ENCODE peak calls at places on chromosomes 2 and 18, in five cellular contexts. One of them, this sample, is unnamed.

GRCh38 chr2:21821697-21822227 is 698.0 kb downstream of the TDRD15 start:
- DNase-seq in right lobe of liver: no peak
- DNase-seq in transverse colon: no peak
- DNase-seq in GM12891: no peak
- DNase-seq in adrenal gland: no peak
- DNase-seq in this sample: no peak

GRCh38 chr2:229980440-229981184 is 58.3 kb downstream of the FBXO36 start:
- DNase-seq in right lobe of liver: peak; percentile 55
- DNase-seq in transverse colon: peak; percentile 25
- DNase-seq in GM12891: no peak
- DNase-seq in adrenal gland: peak; percentile 71
- DNase-seq in this sample: peak; percentile 74

GRCh38 chr18:56641714-56642331 is 3.4 kb upstream of the TXNL1 start:
- DNase-seq in right lobe of liver: no peak
- DNase-seq in transverse colon: no peak
- DNase-seq in GM12891: no peak
- DNase-seq in adrenal gland: no peak
- DNase-seq in this sample: no peak

GRCh38 chr2:99821572-99822369 is 320.6 kb downstream of the AFF3 start:
- DNase-seq in right lobe of liver: no peak
- DNase-seq in transverse colon: no peak
- DNase-seq in GM12891: no peak
- DNase-seq in adrenal gland: no peak
- DNase-seq in this sample: peak; percentile 44

GRCh38 chr2:55140316-55141219 is 90.3 kb upstream of the RTN4 start:
- DNase-seq in right lobe of liver: no peak
- DNase-seq in transverse colon: no peak
- DNase-seq in GM12891: no peak
- DNase-seq in adrenal gland: no peak
- DNase-seq in this sample: no peak

GRCh38 chr18:10852610-10853303 is 296.6 kb downstream of the PIEZO2 start:
- DNase-seq in right lobe of liver: no peak
- DNase-seq in transverse colon: no peak
- DNase-seq in GM12891: no peak
- DNase-seq in adrenal gland: no peak
- DNase-seq in this sample: no peak

GRCh38 chr2:83112863-83113262 is 1346.2 kb downstream of the SUCLG1 start:
- DNase-seq in right lobe of liver: no peak
- DNase-seq in transverse colon: no peak
- DNase-seq in GM12891: no peak
- DNase-seq in adrenal gland: no peak
- DNase-seq in this sample: no peak

GRCh38 chr2:75491129-75491753 is 69.5 kb downstream of the EVA1A start:
- DNase-seq in right lobe of liver: no peak
- DNase-seq in transverse colon: no peak
- DNase-seq in GM12891: no peak
- DNase-seq in adrenal gland: no peak
- DNase-seq in this sample: no peak

GRCh38 chr18:33751613-33752221 is 173.7 kb downstream of the ASXL3 start:
- DNase-seq in right lobe of liver: no peak
- DNase-seq in transverse colon: no peak
- DNase-seq in GM12891: no peak
- DNase-seq in adrenal gland: no peak
- DNase-seq in this sample: no peak

GRCh38 chr2:75406138-75406537 is 154.6 kb downstream of the EVA1A start:
- DNase-seq in right lobe of liver: no peak
- DNase-seq in transverse colon: no peak
- DNase-seq in GM12891: no peak
- DNase-seq in adrenal gland: no peak
- DNase-seq in this sample: no peak

GRCh38 chr2:238646803-238647202 is 201.1 kb upstream of the TWIST2 start:
- DNase-seq in right lobe of liver: no peak
- DNase-seq in transverse colon: no peak
- DNase-seq in GM12891: no peak
- DNase-seq in adrenal gland: no peak
- DNase-seq in this sample: no peak

GRCh38 chr18:57727952-57728807 is 74.9 kb downstream of the ATP8B1 start:
- DNase-seq in right lobe of liver: no peak
- DNase-seq in transverse colon: no peak
- DNase-seq in GM12891: no peak
- DNase-seq in adrenal gland: no peak
- DNase-seq in this sample: no peak

GRCh38 chr18:77811510-77811909 is 561.9 kb downstream of the GALR1 start:
- DNase-seq in right lobe of liver: no peak
- DNase-seq in transverse colon: peak; percentile 53
- DNase-seq in GM12891: no peak
- DNase-seq in adrenal gland: peak; percentile 67
- DNase-seq in this sample: no peak

GRCh38 chr2:176648691-176649297 is 379.6 kb downstream of the MTX2 start:
- DNase-seq in right lobe of liver: no peak
- DNase-seq in transverse colon: no peak
- DNase-seq in GM12891: no peak
- DNase-seq in adrenal gland: no peak
- DNase-seq in this sample: no peak

GRCh38 chr18:59639821-59640220 is 57.4 kb downstream of the CCBE1 start:
- DNase-seq in right lobe of liver: no peak
- DNase-seq in transverse colon: no peak
- DNase-seq in GM12891: no peak
- DNase-seq in adrenal gland: no peak
- DNase-seq in this sample: no peak

GRCh38 chr2:205889073-205889472 is 196.9 kb downstream of the INO80D start:
- DNase-seq in right lobe of liver: no peak
- DNase-seq in transverse colon: no peak
- DNase-seq in GM12891: no peak
- DNase-seq in adrenal gland: no peak
- DNase-seq in this sample: peak; percentile 19

GRCh38 chr2:5706717-5707455 is 14.7 kb downstream of the SOX11 start:
- DNase-seq in right lobe of liver: no peak
- DNase-seq in transverse colon: no peak
- DNase-seq in GM12891: no peak
- DNase-seq in adrenal gland: no peak
- DNase-seq in this sample: no peak

GRCh38 chr2:19868705-19869550 is 32.9 kb downstream of the TTC32 start:
- DNase-seq in right lobe of liver: no peak
- DNase-seq in transverse colon: peak; percentile 71
- DNase-seq in GM12891: peak; percentile 60
- DNase-seq in adrenal gland: peak; percentile 56
- DNase-seq in this sample: no peak

GRCh38 chr2:239763433-239764097 is 261.6 kb downstream of the NDUFA10 start:
- DNase-seq in right lobe of liver: peak; percentile 14
- DNase-seq in transverse colon: no peak
- DNase-seq in GM12891: no peak
- DNase-seq in adrenal gland: no peak
- DNase-seq in this sample: no peak

GRCh38 chr2:232398293-232399034 is 8.2 kb upstream of the ALPG start:
- DNase-seq in right lobe of liver: no peak
- DNase-seq in transverse colon: no peak
- DNase-seq in GM12891: no peak
- DNase-seq in adrenal gland: no peak
- DNase-seq in this sample: no peak

GRCh38 chr18:51196811-51197660 is 445 bp downstream of the MEX3C start:
- DNase-seq in right lobe of liver: peak; percentile 78
- DNase-seq in transverse colon: peak; percentile 64
- DNase-seq in GM12891: peak; percentile 15
- DNase-seq in adrenal gland: peak; percentile 76
- DNase-seq in this sample: no peak
- TF ChIP-seq POLR2A in right lobe of liver: no peak
- TF ChIP-seq POLR2A in transverse colon: peak; percentile 46
- TF ChIP-seq POLR2A in GM12891: no peak
- TF ChIP-seq POLR2A in adrenal gland: peak; percentile 42
- TF ChIP-seq POLR2A in this sample: peak; percentile 45

GRCh38 chr18:36828630-36829361 is at the start of the genes KIAA1328 and TPGS2:
- DNase-seq in right lobe of liver: peak; percentile 91
- DNase-seq in transverse colon: peak; percentile 87
- DNase-seq in GM12891: peak; percentile 84
- DNase-seq in adrenal gland: peak; percentile 91
- DNase-seq in this sample: peak; percentile 69
- TF ChIP-seq POLR2A in right lobe of liver: peak; percentile 35
- TF ChIP-seq POLR2A in transverse colon: peak; percentile 64
- TF ChIP-seq POLR2A in GM12891: peak; percentile 36
- TF ChIP-seq POLR2A in adrenal gland: peak; percentile 53
- TF ChIP-seq POLR2A in this sample: peak; percentile 36

GRCh38 chr2:202033317-202034248 is at the start of gene FZD7:
- DNase-seq in right lobe of liver: peak; percentile 93
- DNase-seq in transverse colon: peak; percentile 94
- DNase-seq in GM12891: peak; percentile 93
- DNase-seq in adrenal gland: peak; percentile 92
- DNase-seq in this sample: peak; percentile 83
- TF ChIP-seq POLR2A in right lobe of liver: peak; percentile 57
- TF ChIP-seq POLR2A in transverse colon: peak; percentile 29
- TF ChIP-seq POLR2A in GM12891: no peak
- TF ChIP-seq POLR2A in adrenal gland: peak; percentile 77
- TF ChIP-seq POLR2A in this sample: peak; percentile 46

DNA sequence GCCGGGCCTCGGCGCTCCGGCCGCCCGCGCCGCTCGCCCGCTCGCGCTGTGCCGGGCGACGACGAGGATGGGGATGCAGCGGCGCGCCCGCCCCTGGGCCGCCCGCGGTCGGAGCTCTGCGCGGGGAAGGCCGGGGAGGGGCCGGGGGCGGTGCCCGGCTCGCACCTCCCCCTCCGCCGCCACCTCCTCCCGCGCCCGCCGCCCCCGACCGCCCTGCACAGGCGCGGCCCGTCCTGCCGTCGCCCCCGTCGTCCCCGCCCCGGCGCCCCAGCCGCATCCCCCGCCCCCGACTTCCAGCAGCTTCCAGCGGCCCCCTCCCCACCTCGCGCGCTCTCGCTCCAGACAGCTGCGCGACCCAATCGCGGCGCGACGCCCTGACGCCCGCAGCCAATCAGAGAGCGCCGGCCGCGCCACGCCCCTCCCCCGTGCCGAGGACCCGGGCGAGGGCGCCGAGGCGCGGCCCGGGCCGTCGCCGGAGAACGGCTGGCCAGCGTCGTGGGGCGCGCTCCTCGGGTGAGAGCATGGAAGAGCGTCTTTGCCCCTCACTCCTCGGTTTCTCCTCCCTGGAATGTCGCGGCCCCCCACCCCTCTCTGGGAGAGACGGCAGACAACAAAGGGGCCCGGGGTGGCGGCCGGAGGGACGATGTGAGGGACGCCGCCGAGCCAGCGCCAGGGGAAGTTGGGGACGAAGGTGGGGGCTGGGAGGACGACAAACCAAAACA is at the start of gene MBOAT2:
- DNase-seq in right lobe of liver: peak; percentile 82
- DNase-seq in transverse colon: peak; percentile 87
- DNase-seq in GM12891: peak; percentile 84
- DNase-seq in adrenal gland: peak; percentile 85
- DNase-seq in this sample: peak; percentile 95
- TF ChIP-seq POLR2A in right lobe of liver: peak; percentile 30
- TF ChIP-seq POLR2A in transverse colon: peak; percentile 66
- TF ChIP-seq POLR2A in GM12891: no peak
- TF ChIP-seq POLR2A in adrenal gland: peak; percentile 42
- TF ChIP-seq POLR2A in this sample: peak; percentile 95

GRCh38 chr18:31619291-31619690 is 27.6 kb downstream of the TTR start:
- DNase-seq in right lobe of liver: no peak
- DNase-seq in transverse colon: no peak
- DNase-seq in GM12891: no peak
- DNase-seq in adrenal gland: no peak
- DNase-seq in this sample: no peak

GRCh38 chr18:31618801-31619200 is 27.1 kb downstream of the TTR start:
- DNase-seq in right lobe of liver: no peak
- DNase-seq in transverse colon: no peak
- DNase-seq in GM12891: no peak
- DNase-seq in adrenal gland: no peak
- DNase-seq in this sample: no peak

GRCh38 chr18:31614044-31614443 is 22.4 kb downstream of the TTR start:
- DNase-seq in right lobe of liver: no peak
- DNase-seq in transverse colon: no peak
- DNase-seq in GM12891: no peak
- DNase-seq in adrenal gland: no peak
- DNase-seq in this sample: no peak

GRCh38 chr18:31616586-31616985 is 24.9 kb downstream of the TTR start:
- DNase-seq in right lobe of liver: no peak
- DNase-seq in transverse colon: no peak
- DNase-seq in GM12891: no peak
- DNase-seq in adrenal gland: no peak
- DNase-seq in this sample: no peak

GRCh38 chr18:31617029-31617717 is 25.5 kb downstream of the TTR start:
- DNase-seq in right lobe of liver: no peak
- DNase-seq in transverse colon: no peak
- DNase-seq in GM12891: no peak
- DNase-seq in adrenal gland: no peak
- DNase-seq in this sample: no peak
- TF ChIP-seq POLR2A in right lobe of liver: no peak
- TF ChIP-seq POLR2A in transverse colon: no peak
- TF ChIP-seq POLR2A in GM12891: no peak
- TF ChIP-seq POLR2A in adrenal gland: no peak
- TF ChIP-seq POLR2A in this sample: no peak

DNA sequence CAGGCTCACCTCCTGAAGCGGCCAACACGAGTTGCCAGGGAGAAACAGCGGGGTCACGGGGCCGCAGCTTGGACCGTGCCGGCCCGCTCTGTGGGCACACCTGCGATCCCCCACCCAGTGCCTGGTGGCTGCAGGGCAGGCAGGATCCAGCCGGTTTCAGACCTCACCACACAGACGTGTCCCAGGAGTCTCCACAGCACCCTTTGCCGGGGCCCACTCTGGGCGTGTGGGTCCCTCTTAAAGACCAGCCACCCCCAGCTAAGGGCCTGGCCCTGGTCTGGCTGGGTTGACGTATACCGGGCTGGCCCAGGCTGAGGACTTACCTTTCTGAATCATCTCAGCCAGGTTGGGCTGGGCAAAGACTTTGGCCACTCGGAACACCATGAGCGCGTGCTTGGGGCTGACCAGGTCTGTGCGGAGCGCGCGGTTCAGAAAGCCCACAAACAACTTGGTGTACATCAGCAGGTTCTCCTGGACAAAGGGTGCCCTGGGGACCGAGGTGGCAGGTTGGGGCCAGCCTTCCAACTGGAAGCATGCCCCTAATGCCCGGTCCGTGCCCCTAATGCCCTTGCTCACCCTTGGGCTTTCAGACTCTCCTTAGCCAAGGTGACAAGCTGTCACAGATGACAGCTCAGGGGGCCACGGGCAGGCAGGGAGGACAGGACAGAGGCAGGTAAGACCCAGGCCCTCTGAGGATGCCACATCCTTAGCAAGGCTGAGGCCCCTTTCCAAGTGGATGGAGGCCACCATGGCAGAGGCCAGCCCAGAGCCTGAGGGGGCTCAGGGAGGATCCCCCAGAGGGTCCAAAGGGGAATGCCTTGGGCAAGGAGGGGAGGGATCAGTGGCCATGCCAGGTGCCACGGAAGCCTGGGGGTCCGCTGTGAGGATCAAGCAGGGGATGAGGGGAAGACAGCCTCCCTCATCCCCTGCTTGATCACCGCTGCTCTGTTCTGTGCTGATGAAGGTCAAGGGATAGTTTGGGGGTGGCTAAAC is 10.2 kb upstream of the CCDC74B start:
- DNase-seq in right lobe of liver: no peak
- DNase-seq in transverse colon: no peak
- DNase-seq in GM12891: no peak
- DNase-seq in adrenal gland: no peak
- DNase-seq in this sample: no peak
- TF ChIP-seq POLR2A in right lobe of liver: no peak
- TF ChIP-seq POLR2A in transverse colon: no peak
- TF ChIP-seq POLR2A in GM12891: no peak
- TF ChIP-seq POLR2A in adrenal gland: no peak
- TF ChIP-seq POLR2A in this sample: no peak

This sample was measured in H54.